ENCODE peak calls at places on chromosomes 6 and 20, in ten cellular contexts. Z is OCI-LY7; H is Panc1; F is brain microvascular endothelial cell; N is adrenal gland; E is CD4-positive, alpha-beta memory T cell; C is fibroblast of lung; A is CD4-positive, CD25-positive, alpha-beta regulatory T cell; V is A549; R is colonic mucosa. P is an unnamed sample.
A peak's percentile ranks its signal among the peaks of the same experiment; 100 is the strongest.

GRCh38 chr20:5918856-5919633 is 31.3 kb downstream of the TRMT6 start:
- DNase-seq in Z (peak; percentile 22), H (peak; percentile 46), F (peak; percentile 42), N (no peak), E (peak; percentile 20), C (peak; percentile 76), A (no peak), V (peak; percentile 56), R (no peak), P (no peak)

GRCh38 chr6:106247293-106247692 is 78.3 kb downstream of the ATG5 start:
- DNase-seq in Z (no peak), H (no peak), F (peak; percentile 43), N (no peak), E (no peak), C (peak; percentile 63), A (no peak), V (no peak), R (no peak), P (no peak)

GRCh38 chr6:42255050-42255449 is 37.4 kb upstream of the MRPS10 start:
- DNase-seq in Z (no peak), H (no peak), F (no peak), N (no peak), E (no peak), C (no peak), A (no peak), V (no peak), R (no peak), P (no peak)

GRCh38 chr20:24984963-24985640 is 7.4 kb downstream of the APMAP start:
- DNase-seq in Z (no peak), H (no peak), F (no peak), N (no peak), E (no peak), C (no peak), A (no peak), V (no peak), R (peak; percentile 13), P (peak; percentile 53)

GRCh38 chr6:47070461-47070860 is 28.3 kb upstream of the ADGRF1 start:
- DNase-seq in Z (no peak), H (no peak), F (no peak), N (no peak), E (no peak), C (no peak), A (no peak), V (no peak), R (no peak), P (no peak)

GRCh38 chr6:21402368-21402767 is 191.2 kb upstream of the SOX4 start:
- DNase-seq in Z (no peak), H (no peak), F (no peak), N (no peak), E (no peak), C (peak; percentile 81), A (no peak), V (no peak), R (no peak), P (no peak)

GRCh38 chr6:41537359-41537758 is 8.8 kb upstream of the FOXP4 start:
- DNase-seq in Z (no peak), H (no peak), F (no peak), N (no peak), E (no peak), C (no peak), A (no peak), V (no peak), R (no peak), P (no peak)

GRCh38 chr20:1588869-1589460 is 30.8 kb downstream of the SIRPB1 start:
- DNase-seq in Z (no peak), H (no peak), F (no peak), N (no peak), E (no peak), C (no peak), A (no peak), V (no peak), R (no peak), P (no peak)

GRCh38 chr20:44181611-44182010 is 5.4 kb downstream of the JPH2 start:
- DNase-seq in Z (no peak), H (no peak), F (no peak), N (no peak), E (no peak), C (no peak), A (no peak), V (no peak), R (no peak), P (no peak)

GRCh38 chr6:13485303-13485702 is 2.1 kb downstream of the GFOD1 start:
- DNase-seq in Z (no peak), H (no peak), F (no peak), N (no peak), E (no peak), C (no peak), A (no peak), V (no peak), R (no peak), P (no peak)

GRCh38 chr20:24682496-24683090 is 213.2 kb downstream of the SYNDIG1 start:
- DNase-seq in Z (no peak), H (no peak), F (no peak), N (peak; percentile 8), E (no peak), C (no peak), A (no peak), V (no peak), R (no peak), P (peak; percentile 46)

GRCh38 chr6:167505199-167505598 is 180.3 kb downstream of the TTLL2 start:
- DNase-seq in Z (no peak), H (no peak), F (no peak), N (no peak), E (no peak), C (no peak), A (no peak), V (no peak), R (no peak), P (no peak)

GRCh38 chr6:63634630-63635029 is 972 bp upstream of the PHF3 start:
- DNase-seq in Z (peak; percentile 10), H (no peak), F (peak; percentile 2), N (no peak), E (no peak), C (peak; percentile 19), A (no peak), V (no peak), R (no peak), P (no peak)
- H3K4me3 ChIP-seq in Z (peak overlapping the region; percentile 78), H (no peak overlapping the region), F (no peak overlapping the region), N (peak overlapping the region; percentile 81), E (no peak overlapping the region), C (no peak overlapping the region), A (peak overlapping the region; percentile 85), V (no peak overlapping the region), R (no peak overlapping the region), P (peak overlapping the region; percentile 84)

DNA sequence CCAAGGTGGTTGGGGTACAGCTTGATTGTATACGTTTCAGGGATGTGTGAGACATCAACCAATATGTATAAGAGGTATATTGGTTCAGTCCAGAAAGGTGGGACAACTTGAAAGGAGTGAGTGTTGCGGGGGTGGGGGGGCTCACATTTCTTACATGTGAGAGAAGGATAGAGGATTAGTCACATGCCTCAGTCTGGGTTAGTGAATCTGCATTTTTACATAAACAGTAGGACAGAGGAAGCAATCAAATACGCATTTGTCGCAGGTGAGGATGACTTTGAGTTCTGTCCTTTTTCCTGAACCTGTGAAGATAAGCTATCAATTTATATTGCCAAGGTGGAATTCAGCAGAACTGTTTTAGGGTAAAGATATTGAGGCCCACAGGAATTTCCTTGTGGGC is 42.1 kb upstream of the TBC1D32 start:
- DNase-seq in Z (no peak), H (no peak), F (no peak), N (no peak), E (no peak), C (no peak), A (no peak), V (no peak), R (no peak), P (no peak)
- H3K27ac ChIP-seq in Z (no peak overlapping the region), H (no peak overlapping the region), F (no peak overlapping the region), N (no peak overlapping the region), E (no peak overlapping the region), C (no peak overlapping the region), A (no peak overlapping the region), V (no peak overlapping the region), R (no peak overlapping the region), P (no peak overlapping the region)

DNA sequence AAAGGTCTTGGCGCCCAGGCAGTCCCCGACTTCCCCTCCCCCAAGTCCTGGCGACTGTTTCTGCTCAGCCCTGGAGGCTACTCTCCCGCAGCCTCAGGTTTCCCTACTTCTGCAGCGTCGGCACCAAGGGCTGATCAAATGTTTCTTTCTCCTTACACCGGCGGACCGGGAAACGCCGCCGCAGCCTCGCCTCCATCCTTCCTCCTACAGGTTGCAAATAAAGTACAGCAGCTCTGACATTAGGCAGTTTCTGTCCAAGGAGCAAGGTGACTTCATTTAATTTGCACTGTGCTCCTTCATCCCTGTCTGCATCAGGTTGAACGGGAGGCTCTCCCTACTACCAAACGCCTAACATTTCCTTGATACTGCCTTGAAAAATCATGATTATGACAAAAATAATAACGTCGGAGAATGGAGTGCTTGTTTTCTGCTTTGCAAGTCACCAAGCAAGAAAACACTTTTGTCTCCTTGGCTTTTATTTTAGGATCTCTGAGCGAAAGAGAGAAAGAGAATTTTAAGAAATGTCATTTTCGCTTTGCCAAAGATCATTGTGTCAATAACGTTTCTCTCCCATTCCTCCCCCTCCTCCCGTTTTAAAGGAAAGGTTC is 1.0 kb downstream of the CLIC5 start:
- DNase-seq in Z (no peak), H (no peak), F (no peak), N (no peak), E (peak; percentile 43), C (no peak), A (peak; percentile 2), V (no peak), R (peak; percentile 63), P (no peak)
- H3K4me3 ChIP-seq in Z (no peak overlapping the region), H (peak overlapping the region; percentile 22), F (peak overlapping the region; percentile 34), N (peak overlapping the region; percentile 62), E (peak overlapping the region; percentile 55), C (no peak overlapping the region), A (peak overlapping the region; percentile 90), V (peak overlapping the region; percentile 39), R (peak overlapping the region; percentile 55), P (peak overlapping the region; percentile 62)

GRCh38 chr6:26472549-26473245 is 14.9 kb downstream of the BTN2A1 start:
- DNase-seq in Z (peak; percentile 43), H (no peak), F (no peak), N (no peak), E (peak; percentile 33), C (no peak), A (no peak), V (no peak), R (no peak), P (no peak)
- H3K27ac ChIP-seq in Z (peak overlapping the region; percentile 96), H (peak overlapping the region; percentile 75), F (peak overlapping the region; percentile 89), N (peak overlapping the region; percentile 88), E (peak overlapping the region; percentile 81), C (peak overlapping the region; percentile 56), A (peak overlapping the region; percentile 96), V (peak overlapping the region; percentile 34), R (peak overlapping the region; percentile 94), P (peak overlapping the region; percentile 91)

GRCh38 chr6:158039178-158039557 is 57.5 kb downstream of the SYNJ2 start:
- DNase-seq in Z (no peak), H (no peak), F (peak; percentile 67), N (no peak), E (no peak), C (peak; percentile 82), A (no peak), V (peak; percentile 61), R (no peak), P (peak; percentile 40)
- H3K4me3 ChIP-seq in Z (no peak overlapping the region), H (no peak overlapping the region), F (no peak overlapping the region), N (no peak overlapping the region), E (no peak overlapping the region), C (no peak overlapping the region), A (no peak overlapping the region), V (no peak overlapping the region), R (no peak overlapping the region), P (no peak overlapping the region)

DNA sequence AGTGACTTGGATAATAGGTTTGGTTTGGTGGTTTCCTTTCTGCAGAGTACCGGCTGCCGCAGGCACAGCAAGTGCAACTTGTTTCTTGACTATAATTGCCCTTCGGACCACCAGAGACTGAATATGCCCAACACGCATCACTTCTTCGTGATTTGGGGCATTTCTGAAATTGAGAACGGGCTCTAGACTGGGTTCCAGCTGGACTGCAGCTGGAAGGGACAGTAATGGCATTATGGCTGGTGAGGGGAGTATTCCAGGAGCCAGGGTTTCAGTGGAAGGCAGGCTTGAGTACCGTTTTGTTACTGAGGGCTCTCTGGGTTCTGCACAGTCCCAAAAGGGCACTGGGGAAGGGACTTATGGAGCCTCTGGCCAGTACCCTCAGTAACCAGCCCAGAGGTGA is 40.1 kb downstream of the DSTN start:
- DNase-seq in Z (no peak), H (no peak), F (no peak), N (no peak), E (no peak), C (no peak), A (no peak), V (no peak), R (no peak), P (no peak)
- H3K27ac ChIP-seq in Z (no peak overlapping the region), H (peak overlapping the region; percentile 74), F (no peak overlapping the region), N (no peak overlapping the region), E (peak overlapping the region; percentile 57), C (no peak overlapping the region), A (peak overlapping the region; percentile 66), V (peak overlapping the region; percentile 6), R (peak overlapping the region; percentile 23), P (peak overlapping the region; percentile 20)

P was measured in upper lobe of right lung.